ENCODE peak calls at places on chromosome 4, in five cellular contexts. F is A549, A is mesothelial cell of epicardium, G is OCI-M1, U is AG10803. L is an unnamed sample.

GRCh38 chr4:76696109-76696508 is 201.8 kb downstream of the SOWAHB start:
- DNase-seq in F (no peak), A (no peak), G (no peak), U (peak), L (no peak)

GRCh38 chr4:64598068-64598467 is 188.8 kb upstream of the TECRL start:
- DNase-seq in F (no peak), A (no peak), G (no peak), U (no peak), L (no peak)

GRCh38 chr4:183416878-183417277 is 27.6 kb upstream of the CDKN2AIP start:
- DNase-seq in F (no peak), A (no peak), G (no peak), U (no peak), L (no peak)

GRCh38 chr4:148737071-148737470 is 294.9 kb upstream of the NR3C2 start:
- DNase-seq in F (no peak), A (no peak), G (no peak), U (no peak), L (no peak)

GRCh38 chr4:32826169-32826568 is 2106.0 kb downstream of the PCDH7 start:
- DNase-seq in F (peak), A (no peak), G (peak), U (no peak), L (no peak)

GRCh38 chr4:1235381-1236102 is 13.4 kb downstream of the CTBP1 start:
- DNase-seq in F (no peak), A (no peak), G (no peak), U (no peak), L (peak)

GRCh38 chr4:114015444-114015899 is 36.0 kb upstream of the ARSJ start:
- DNase-seq in F (peak), A (no peak), G (no peak), U (peak), L (no peak)

GRCh38 chr4:150251752-150252190 is 173.5 kb downstream of the DCLK2 start:
- DNase-seq in F (no peak), A (no peak), G (peak), U (no peak), L (no peak)

GRCh38 chr4:39085891-39086290 is 23.9 kb downstream of the KLHL5 start:
- DNase-seq in F (no peak), A (no peak), G (peak), U (peak), L (no peak)

GRCh38 chr4:67871867-67872266 is 11.9 kb downstream of the TMPRSS11D start:
- DNase-seq in F (peak), A (no peak), G (peak), U (peak), L (no peak)

GRCh38 chr4:85166318-85166717 is 199.8 kb upstream of the WDFY3 start:
- DNase-seq in F (peak), A (no peak), G (no peak), U (no peak), L (no peak)

GRCh38 chr4:26124753-26125236 is 196.0 kb upstream of the RBPJ start:
- DNase-seq in F (no peak), A (no peak), G (no peak), U (peak), L (no peak)

GRCh38 chr4:169826634-169827187 is 69.0 kb upstream of the HPF1 start:
- DNase-seq in F (no peak), A (no peak), G (no peak), U (no peak), L (no peak)

GRCh38 chr4:48409203-48409602 is 67.9 kb downstream of the SLAIN2 start:
- DNase-seq in F (no peak), A (no peak), G (no peak), U (no peak), L (no peak)

GRCh38 chr4:189533603-189534002 is 407.1 kb upstream of the FRG1 start:
- DNase-seq in F (no peak), A (no peak), G (peak), U (no peak), L (no peak)

GRCh38 chr4:84968936-84969335 is 2.4 kb upstream of the WDFY3 start:
- DNase-seq in F (no peak), A (no peak), G (peak), U (no peak), L (no peak)

GRCh38 chr4:155234206-155234605 is 25.8 kb downstream of the NPY2R start:
- DNase-seq in F (no peak), A (no peak), G (no peak), U (no peak), L (no peak)

GRCh38 chr4:148059617-148060180 is 327.8 kb downstream of the ARHGAP10 start:
- DNase-seq in F (no peak), A (no peak), G (no peak), U (no peak), L (no peak)

GRCh38 chr4:92104506-92104905 is 199.3 kb upstream of the GRID2 start:
- DNase-seq in F (no peak), A (no peak), G (peak), U (no peak), L (no peak)

GRCh38 chr4:119037709-119038463 is 97.7 kb upstream of the MYOZ2 start:
- DNase-seq in F (no peak), A (no peak), G (no peak), U (peak), L (no peak)

GRCh38 chr4:169627307-169627706 is 6.9 kb downstream of the CLCN3 start:
- DNase-seq in F (no peak), A (no peak), G (peak), U (no peak), L (no peak)

GRCh38 chr4:147866532-147867271 is 134.8 kb downstream of the ARHGAP10 start:
- DNase-seq in F (peak), A (peak), G (peak), U (peak), L (no peak)

GRCh38 chr4:187227907-187228699 is 504.4 kb upstream of the FAT1 start:
- DNase-seq in F (no peak), A (no peak), G (no peak), U (no peak), L (no peak)

L was measured in upper lobe of left lung.